ENCODE peak calls at places on chromosome 7, in four cellular contexts. One of them, this sample, is unnamed.

GRCh38 chr7:24737281-24737680 is 20.0 kb downstream of the GSDME start:
- DNase-seq in GM12891: no peak
- DNase-seq in neural crest cell: no peak
- DNase-seq in adrenal gland: no peak
- DNase-seq in this sample: no peak

GRCh38 chr7:148173296-148173695 is 417.3 kb upstream of the C7orf33 start:
- DNase-seq in GM12891: no peak
- DNase-seq in neural crest cell: no peak
- DNase-seq in adrenal gland: no peak
- DNase-seq in this sample: no peak

GRCh38 chr7:72028267-72028666 is 383.9 kb downstream of the CALN1 start:
- DNase-seq in GM12891: no peak
- DNase-seq in neural crest cell: no peak
- DNase-seq in adrenal gland: no peak
- DNase-seq in this sample: no peak

GRCh38 chr7:156725074-156725473 is 84.5 kb downstream of the RNF32 start:
- DNase-seq in GM12891: no peak
- DNase-seq in neural crest cell: no peak
- DNase-seq in adrenal gland: no peak
- DNase-seq in this sample: no peak

GRCh38 chr7:45606050-45606449 is 31.9 kb downstream of the ADCY1 start:
- DNase-seq in GM12891: no peak
- DNase-seq in neural crest cell: no peak
- DNase-seq in adrenal gland: no peak
- DNase-seq in this sample: no peak

GRCh38 chr7:134695321-134695860 is 48.7 kb downstream of the BPGM start:
- DNase-seq in GM12891: no peak
- DNase-seq in neural crest cell: no peak
- DNase-seq in adrenal gland: no peak
- DNase-seq in this sample: no peak

GRCh38 chr7:65907501-65908198 is 34.8 kb downstream of the VKORC1L1 start:
- DNase-seq in GM12891: no peak
- DNase-seq in neural crest cell: no peak
- DNase-seq in adrenal gland: no peak
- DNase-seq in this sample: no peak

GRCh38 chr7:74179935-74180604 is 5.9 kb downstream of the EIF4H start:
- DNase-seq in GM12891: no peak
- DNase-seq in neural crest cell: no peak
- DNase-seq in adrenal gland: no peak
- DNase-seq in this sample: no peak

GRCh38 chr7:75711634-75712494 is 26.9 kb downstream of the HIP1 start:
- DNase-seq in GM12891: no peak
- DNase-seq in neural crest cell: no peak
- DNase-seq in adrenal gland: no peak
- DNase-seq in this sample: no peak